ENCODE peak calls at places on chromosomes 11 and 22, in nine cellular contexts. N is EL; X is posterior cingulate gyrus; E is pancreas; O is C1 segment of cervical spinal cord; U is stimulated activated CD4-positive, alpha-beta T cell treated with anti-CD3 and anti-CD28 coated beads, Interleukin-1b, Interleukin-23, amount 100 ng/mL, for 24 hours; Z is left ventricle myocardium inferior; K is HAP-1; C is GM04504. F is an unnamed sample.

GRCh38 chr22:45997077-45997774 is 20.3 kb upstream of the WNT7B start:
- DNase-seq in N (peak; percentile 98), X (peak; percentile 97), E (peak; percentile 74), O (no peak), U (no peak), Z (peak; percentile 95), K (no peak), C (peak; percentile 98), F (peak; percentile 84)

GRCh38 chr22:42283288-42284229 is 13.1 kb upstream of the TCF20 start:
- DNase-seq in N (peak; percentile 10), X (peak; percentile 92), E (no peak), O (no peak), U (peak; percentile 30), Z (no peak), K (no peak), C (no peak), F (peak; percentile 39)

GRCh38 chr11:83871013-83871412 is 584.8 kb upstream of the CCDC90B start:
- DNase-seq in N (no peak), X (no peak), E (no peak), O (no peak), U (no peak), Z (no peak), K (no peak), C (no peak), F (no peak)

GRCh38 chr11:10716122-10716521 is 22.6 kb upstream of the IRAG1 start:
- DNase-seq in N (peak; percentile 63), X (no peak), E (no peak), O (no peak), U (no peak), Z (no peak), K (no peak), C (no peak), F (peak; percentile 56)

GRCh38 chr11:118175600-118176399 is 639 bp downstream of the SCN2B start:
- DNase-seq in N (no peak), X (peak; percentile 81), E (no peak), O (no peak), U (no peak), Z (no peak), K (no peak), C (no peak), F (no peak)

GRCh38 chr22:33853200-33854097 is 66.8 kb downstream of the LARGE1 start:
- DNase-seq in N (peak; percentile 47), X (peak; percentile 93), E (peak; percentile 65), O (peak; percentile 32), U (no peak), Z (peak; percentile 60), K (peak; percentile 59), C (peak; percentile 56), F (peak; percentile 90)

GRCh38 chr11:63448646-63449045 is 42.3 kb downstream of the PLAAT5 start:
- DNase-seq in N (no peak), X (no peak), E (no peak), O (no peak), U (no peak), Z (no peak), K (no peak), C (no peak), F (no peak)

GRCh38 chr11:10865837-10866270 is 8.0 kb upstream of the ZBED5 start:
- DNase-seq in N (no peak), X (no peak), E (no peak), O (no peak), U (no peak), Z (no peak), K (no peak), C (no peak), F (no peak)

GRCh38 chr22:40635940-40636379 is 559 bp downstream of the MRTFA start:
- DNase-seq in N (no peak), X (peak; percentile 80), E (no peak), O (no peak), U (no peak), Z (no peak), K (no peak), C (no peak), F (no peak)

GRCh38 chr11:1830500-1831223 is 4.1 kb upstream of the SYT8 start:
- DNase-seq in N (no peak), X (peak; percentile 56), E (peak; percentile 86), O (no peak), U (no peak), Z (no peak), K (no peak), C (no peak), F (no peak)

GRCh38 chr22:39130892-39131855 is 21.3 kb downstream of the CBX7 start:
- DNase-seq in N (peak; percentile 14), X (no peak), E (peak; percentile 12), O (no peak), U (no peak), Z (no peak), K (no peak), C (no peak), F (no peak)

GRCh38 chr11:2913029-2913431 is 16.2 kb downstream of the PHLDA2 start:
- DNase-seq in N (peak; percentile 69), X (no peak), E (peak; percentile 65), O (no peak), U (no peak), Z (no peak), K (no peak), C (no peak), F (peak; percentile 24)

GRCh38 chr11:117199916-117200812 is 994 bp downstream of the TAGLN start:
- DNase-seq in N (peak; percentile 30), X (peak; percentile 38), E (no peak), O (no peak), U (no peak), Z (no peak), K (no peak), C (no peak), F (no peak)

GRCh38 chr22:22822106-22822505 is 65.5 kb upstream of the IGLL5 start:
- DNase-seq in N (no peak), X (no peak), E (no peak), O (no peak), U (no peak), Z (no peak), K (no peak), C (no peak), F (no peak)